ENCODE peak calls at places on chromosomes 5 and 9, in eight cellular contexts. A, N, M, P, V, D, E and W are unnamed samples.

GRCh38 chr5:67941750-67942450 is 273.7 kb upstream of the PIK3R1 start:
- DNase-seq in V (no peak), M (no peak), A (peak; percentile 17), D (no peak), N (no peak), P (no peak), E (peak; percentile 76), W (no peak)

GRCh38 chr5:45399041-45399440 is 297.1 kb downstream of the HCN1 start:
- DNase-seq in E (no peak), M (no peak), P (no peak), D (no peak), N (no peak), A (no peak), V (no peak), W (no peak)

GRCh38 chr9:26665676-26666075 is 226.9 kb downstream of the CAAP1 start:
- DNase-seq in D (no peak), M (no peak), V (no peak), P (no peak), N (no peak), E (no peak), A (no peak), W (no peak)

GRCh38 chr9:2928386-2928785 is 84.5 kb upstream of the PUM3 start:
- DNase-seq in P (no peak), D (no peak), A (no peak), N (no peak), V (no peak), M (no peak), E (no peak), W (no peak)

GRCh38 chr9:133738039-133738805 is at the start of gene SARDH:
- DNase-seq in V (no peak), P (peak; percentile 49), D (no peak), A (peak; percentile 65), N (no peak), E (peak; percentile 72), M (no peak), W (peak; percentile 82)

GRCh38 chr5:163585206-163585605 is 79.8 kb downstream of the MAT2B start:
- DNase-seq in M (no peak), D (no peak), V (no peak), A (no peak), E (no peak), P (no peak), N (no peak), W (no peak)

GRCh38 chr9:121075251-121076036 is 689 bp downstream of the CNTRL start:
- DNase-seq in E (no peak), M (no peak), P (no peak), V (peak; percentile 62), D (peak; percentile 15), A (no peak), N (no peak), W (peak; percentile 28)

GRCh38 chr9:18703086-18703750 is 229.3 kb downstream of the ADAMTSL1 start:
- DNase-seq in D (no peak), E (peak; percentile 67), N (no peak), A (no peak), M (no peak), P (no peak), V (no peak), W (no peak)

GRCh38 chr5:115424446-115424845 is 120.1 kb downstream of the FEM1C start:
- DNase-seq in M (no peak), V (no peak), E (no peak), D (no peak), P (no peak), N (no peak), A (no peak), W (no peak)

GRCh38 chr9:124420991-124421543 is 5.8 kb upstream of the PSMB7 start:
- DNase-seq in D (no peak), E (no peak), N (no peak), P (no peak), M (no peak), A (no peak), V (no peak), W (no peak)

GRCh38 chr5:101897914-101898313 is 398.2 kb downstream of the SLCO4C1 start:
- DNase-seq in V (peak; percentile 11), M (no peak), P (no peak), E (no peak), A (no peak), D (no peak), N (no peak), W (no peak)

GRCh38 chr5:53991942-53992341 is 318.4 kb downstream of the ARL15 start:
- DNase-seq in E (peak; percentile 58), P (peak; percentile 21), N (no peak), V (no peak), D (no peak), A (no peak), M (no peak), W (no peak)
- TF ChIP-seq CTCF in E (peak; percentile 52), P (peak; percentile 75), N (no peak), V (peak; percentile 46), D (peak; percentile 44), A (no peak), M (no peak), W (no peak)

GRCh38 chr5:127934791-127935256 is 148.7 kb upstream of the SLC12A2 start:
- DNase-seq in A (peak; percentile 93), D (no peak), M (no peak), E (peak; percentile 60), P (no peak), V (no peak), N (no peak), W (no peak)
- TF ChIP-seq CTCF in A (no peak), D (no peak), M (peak; percentile 20), E (no peak), P (no peak), V (no peak), N (no peak), W (no peak)

GRCh38 chr5:171848911-171849520 is 63.4 kb downstream of the SMIM23 start:
- DNase-seq in E (peak; percentile 20), P (no peak), D (no peak), M (no peak), N (no peak), A (no peak), V (no peak), W (no peak)
- TF ChIP-seq CTCF in E (peak; percentile 23), P (no peak), D (no peak), M (no peak), N (no peak), A (no peak), V (no peak), W (no peak)

GRCh38 chr5:53785924-53786323 is 225.5 kb downstream of the NDUFS4 start:
- DNase-seq in V (no peak), M (no peak), A (no peak), N (no peak), E (no peak), D (no peak), P (no peak), W (no peak)

GRCh38 chr5:53792338-53792737 is 231.9 kb downstream of the NDUFS4 start:
- DNase-seq in V (no peak), A (no peak), E (no peak), N (no peak), M (no peak), P (no peak), D (no peak), W (no peak)

GRCh38 chr5:53790026-53790425 is 229.6 kb downstream of the NDUFS4 start:
- DNase-seq in M (no peak), P (no peak), V (no peak), D (no peak), E (no peak), A (no peak), N (no peak), W (no peak)
- TF ChIP-seq CTCF in M (no peak), P (no peak), V (no peak), D (no peak), E (no peak), A (no peak), N (no peak), W (no peak)